ENCODE peak calls at places on chromosomes 16 and 17, in five cellular contexts. N, O, J, H and C are unnamed samples.

GRCh38 chr16:3482659-3483241 is 12.5 kb downstream of the C16orf90 start:
- DNase-seq in O (no peak), N (no peak), J (no peak), H (no peak), C (no peak)

GRCh38 chr16:324451-325334 is 27.8 kb downstream of the AXIN1 start:
- DNase-seq in J (no peak), O (no peak), N (no peak), H (no peak), C (no peak)

GRCh38 chr17:81028506-81028858 is 6.5 kb upstream of the BAIAP2 start:
- DNase-seq in N (peak; percentile 51), H (no peak), J (no peak), O (no peak), C (no peak)

GRCh38 chr17:65143899-65144590 is 6.9 kb downstream of the RGS9 start:
- DNase-seq in H (no peak), J (no peak), O (no peak), N (no peak), C (no peak)

GRCh38 chr17:76631821-76632565 is 11.6 kb downstream of the ST6GALNAC1 start:
- DNase-seq in N (no peak), H (no peak), O (peak; percentile 57), J (peak; percentile 28), C (peak; percentile 43)

GRCh38 chr17:55547027-55547670 is 35.9 kb upstream of the SMIM36 start:
- DNase-seq in O (no peak), J (peak; percentile 10), N (no peak), H (no peak), C (no peak)

GRCh38 chr17:37507108-37507507 is 17.4 kb downstream of the DUSP14 start:
- DNase-seq in H (no peak), J (no peak), N (peak; percentile 63), O (no peak), C (no peak)

GRCh38 chr17:48011405-48012150 is 26.0 kb downstream of the COPZ2 start:
- DNase-seq in O (peak; percentile 32), H (no peak), J (peak; percentile 25), N (peak; percentile 35), C (no peak)

GRCh38 chr17:61157246-61157887 is 242.3 kb upstream of the TBX2 start:
- DNase-seq in H (no peak), N (no peak), O (no peak), J (peak; percentile 71), C (no peak)

GRCh38 chr17:79137791-79138190 is 63.2 kb downstream of the ENGASE start:
- DNase-seq in N (no peak), H (no peak), O (no peak), J (no peak), C (no peak)
- TF ChIP-seq POLR2A in N (no peak), H (no peak), O (no peak), J (no peak), C (no peak)

GRCh38 chr16:84464116-84464515 is 40.3 kb downstream of the MEAK7 start:
- DNase-seq in J (no peak), O (peak; percentile 4), H (no peak), N (no peak), C (no peak)
- TF ChIP-seq POLR2A in J (no peak), O (no peak), H (no peak), N (no peak), C (no peak)

GRCh38 chr17:39461113-39461910 is at the start of gene CDK12:
- DNase-seq in O (peak; percentile 97), H (peak; percentile 97), J (peak; percentile 100), N (peak; percentile 94), C (peak; percentile 98)
- TF ChIP-seq POLR2A in O (peak; percentile 78), H (peak; percentile 91), J (peak; percentile 96), N (peak; percentile 85), C (peak; percentile 93)

DNA sequence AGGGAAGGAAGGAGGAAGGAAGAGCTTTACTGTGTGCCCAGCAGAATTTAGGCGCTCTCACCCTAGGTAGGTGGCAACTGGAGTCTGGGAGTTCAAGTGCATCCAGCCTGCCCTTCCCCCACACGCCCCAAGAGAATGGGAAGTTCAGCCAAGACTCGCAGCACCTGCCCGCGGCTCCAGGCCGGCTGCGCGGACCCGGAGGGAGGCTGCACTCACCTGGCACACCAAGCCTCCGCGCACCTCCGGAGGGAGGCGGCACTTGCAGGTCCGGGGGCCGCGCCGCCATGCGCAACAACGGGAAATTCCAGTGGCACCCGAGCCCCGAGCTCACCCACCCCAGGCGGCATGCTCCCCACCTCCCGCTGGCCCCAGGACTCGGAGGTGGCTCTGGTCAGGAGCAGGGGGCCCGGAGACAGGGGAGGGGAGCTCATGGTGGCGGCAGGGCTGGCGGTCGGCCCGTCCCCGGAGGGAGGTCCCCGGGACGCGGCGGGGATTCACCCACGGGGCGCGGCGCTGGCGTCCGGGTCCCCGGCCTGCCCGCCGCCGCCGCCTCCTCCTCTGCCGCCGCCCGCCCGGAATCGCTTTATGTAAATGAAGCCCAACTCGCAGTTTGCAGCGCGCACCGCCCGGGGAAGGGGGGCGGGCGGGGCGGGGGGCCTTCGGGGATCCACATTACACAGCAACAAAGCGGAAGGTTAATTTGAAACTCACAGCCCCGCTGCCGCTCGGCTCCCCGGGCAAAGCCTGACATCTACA is at the start of gene ZFHX3:
- DNase-seq in N (peak; percentile 87), O (peak; percentile 79), H (peak; percentile 72), J (peak; percentile 49), C (peak; percentile 78)
- TF ChIP-seq POLR2A in N (peak; percentile 42), O (no peak), H (no peak), J (no peak), C (peak; percentile 11)

GRCh38 chr16:70324998-70325765 is 21.5 kb upstream of the DDX19A start:
- DNase-seq in J (no peak), H (no peak), O (no peak), N (no peak), C (peak; percentile 13)
- TF ChIP-seq POLR2A in J (no peak), H (no peak), O (no peak), N (no peak), C (no peak)

DNA sequence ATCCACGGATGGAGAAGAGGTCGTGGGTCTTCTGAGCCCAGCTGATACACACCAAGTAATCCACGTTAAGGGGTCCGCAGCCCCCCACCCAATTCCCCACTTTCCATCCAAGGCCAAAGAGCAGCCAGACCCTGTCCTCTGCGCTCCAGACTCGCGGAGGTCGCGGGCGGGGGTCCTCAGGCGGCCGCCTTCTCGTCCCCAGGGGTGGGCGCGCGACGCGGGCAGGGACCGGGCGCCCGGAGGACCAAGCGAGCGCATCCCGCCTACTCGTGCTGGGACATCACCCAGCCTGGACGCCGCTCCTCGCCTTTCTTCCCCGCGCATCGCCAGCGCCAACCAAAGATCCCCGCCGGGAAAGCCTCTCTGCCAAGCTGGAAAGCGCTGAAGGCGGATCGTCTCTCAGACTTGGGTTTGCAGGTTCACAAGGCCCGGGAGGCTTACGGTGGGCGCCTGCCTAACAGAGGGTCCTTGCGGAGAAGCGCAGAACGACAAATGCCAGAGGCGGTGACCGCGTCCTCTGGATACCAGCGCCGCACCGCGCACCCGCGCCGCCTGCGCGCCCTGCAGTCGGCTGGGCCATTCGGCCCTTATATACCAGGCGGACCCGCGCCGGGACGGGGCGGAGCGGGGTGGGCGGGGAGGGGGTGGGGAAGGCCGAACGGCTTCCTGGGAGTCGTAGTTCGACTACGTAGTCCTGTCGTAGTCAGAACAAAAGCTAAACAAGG is 471.6 kb downstream of the SOX9 start:
- DNase-seq in N (peak; percentile 60), H (no peak), O (peak; percentile 84), J (peak; percentile 84), C (peak; percentile 73)
- TF ChIP-seq POLR2A in N (peak; percentile 62), H (no peak), O (peak; percentile 71), J (peak; percentile 100), C (peak; percentile 99)

GRCh38 chr16:4689864-4690704 is 3.3 kb upstream of the NUDT16L1 start:
- DNase-seq in O (no peak), J (no peak), N (peak; percentile 56), H (no peak), C (no peak)
- TF ChIP-seq POLR2A in O (no peak), J (no peak), N (no peak), H (no peak), C (no peak)

GRCh38 chr17:7254511-7254910 is 2.5 kb downstream of the ELP5 start:
- DNase-seq in N (no peak), H (no peak), J (no peak), O (no peak), C (no peak)

GRCh38 chr17:7251330-7252175 is at the start of gene CTDNEP1:
- DNase-seq in H (peak; percentile 99), N (peak; percentile 99), J (peak; percentile 100), O (peak; percentile 98), C (peak; percentile 99)

GRCh38 chr17:7252176-7253043 is at the start of gene ELP5:
- DNase-seq in J (peak; percentile 94), N (peak; percentile 96), H (peak; percentile 95), O (peak; percentile 94), C (peak; percentile 88)

GRCh38 chr17:7250655-7251329 is 742 bp downstream of the CTDNEP1 start:
- DNase-seq in H (peak; percentile 63), O (no peak), J (no peak), N (peak; percentile 70), C (no peak)

DNA sequence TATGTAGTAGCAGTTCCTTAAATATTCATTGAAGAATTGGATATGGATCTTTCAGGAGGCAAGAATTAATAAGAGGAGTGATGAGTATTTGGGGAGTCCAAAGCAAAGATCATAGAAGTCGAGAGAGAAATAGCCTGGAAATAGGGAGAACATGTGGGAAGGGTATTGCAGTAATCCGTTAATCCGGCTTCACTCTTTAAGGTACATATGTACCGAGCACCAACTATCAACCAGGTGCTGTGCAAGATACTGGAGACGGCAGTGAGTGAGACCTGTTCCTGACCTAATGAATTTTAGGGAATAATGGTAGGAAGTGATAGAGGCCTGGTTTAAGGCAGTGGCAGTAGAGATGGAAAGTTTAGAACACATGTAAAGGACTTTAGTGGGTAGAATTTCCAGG is 1.1 kb downstream of the ELP5 start:
- DNase-seq in J (no peak), H (no peak), N (no peak), O (no peak), C (no peak)
- TF ChIP-seq POLR2A in J (no peak), H (no peak), N (no peak), O (no peak), C (no peak)